ENCODE peak calls at places on chromosomes 13 and 19, in nine cellular contexts. W, E, X, A, I, K, U, R and G are unnamed samples.

GRCh38 chr13:105466376-105466775 is 1069.1 kb downstream of the EFNB2 start:
- DNase-seq in I (no peak), R (no peak), K (no peak), W (no peak), A (no peak), E (no peak), U (no peak), X (no peak), G (no peak)

GRCh38 chr13:20843177-20843576 is 59.4 kb downstream of the XPO4 start:
- DNase-seq in E (no peak), K (no peak), A (no peak), W (no peak), X (no peak), I (peak; percentile 35), R (no peak), U (no peak), G (no peak)

GRCh38 chr13:86446311-86446710 is 647.1 kb upstream of the SLITRK6 start:
- DNase-seq in U (no peak), E (no peak), R (no peak), A (no peak), K (no peak), I (no peak), W (no peak), X (no peak), G (no peak)

GRCh38 chr19:5113101-5113557 is 144.2 kb downstream of the KDM4B start:
- DNase-seq in I (no peak), E (no peak), X (no peak), K (no peak), W (no peak), U (no peak), R (no peak), A (no peak), G (no peak)

GRCh38 chr13:71962126-71962525 is 95.1 kb upstream of the DACH1 start:
- DNase-seq in W (no peak), X (no peak), A (no peak), K (no peak), E (no peak), R (no peak), U (no peak), I (no peak), G (no peak)

GRCh38 chr13:113832631-113833030 is 31.2 kb downstream of the GAS6 start:
- DNase-seq in E (no peak), X (no peak), K (no peak), A (no peak), U (no peak), I (no peak), W (no peak), R (no peak), G (no peak)

GRCh38 chr19:38658462-38659306 is 11.2 kb downstream of the ACTN4 start:
- DNase-seq in E (no peak), I (no peak), R (no peak), A (no peak), U (no peak), X (no peak), W (peak; percentile 80), K (no peak), G (no peak)

GRCh38 chr19:12581100-12581499 is 29.5 kb downstream of the ZNF490 start:
- DNase-seq in A (no peak), X (no peak), W (no peak), E (no peak), I (no peak), R (no peak), U (no peak), K (no peak), G (no peak)

GRCh38 chr13:51148952-51149573 is 38.0 kb upstream of the C13orf42 start:
- DNase-seq in R (no peak), W (peak; percentile 54), A (no peak), E (no peak), X (peak; percentile 38), U (no peak), K (no peak), I (no peak), G (no peak)

GRCh38 chr19:9792191-9793050 is 23.9 kb upstream of the ZNF846 start:
- DNase-seq in I (peak; percentile 96), R (peak; percentile 89), U (peak; percentile 98), A (peak; percentile 81), E (peak; percentile 80), K (peak; percentile 89), X (peak; percentile 85), W (peak; percentile 96), G (peak; percentile 96)

GRCh38 chr13:30915691-30916541 is 9.8 kb downstream of the MEDAG start:
- DNase-seq in A (no peak), R (no peak), E (no peak), I (no peak), U (no peak), K (no peak), W (no peak), X (no peak), G (no peak)

GRCh38 chr13:102905905-102906304 is 60.1 kb downstream of the ERCC5 start:
- DNase-seq in E (no peak), K (no peak), W (no peak), X (no peak), I (no peak), R (no peak), A (no peak), U (no peak), G (no peak)

GRCh38 chr19:55069137-55069858 is 6.3 kb upstream of the RDH13 start:
- DNase-seq in X (no peak), U (no peak), A (no peak), W (peak; percentile 84), E (no peak), I (no peak), K (no peak), R (peak; percentile 12), G (no peak)

GRCh38 chr13:49029570-49029969 is 53.9 kb downstream of the FNDC3A start:
- DNase-seq in E (no peak), U (no peak), I (no peak), A (no peak), K (no peak), R (no peak), W (no peak), X (no peak), G (no peak)

GRCh38 chr13:101570410-101570809 is 117.9 kb downstream of the ITGBL1 start:
- DNase-seq in R (no peak), X (no peak), K (no peak), I (no peak), U (no peak), E (no peak), W (no peak), A (no peak), G (no peak)

GRCh38 chr19:53212703-53213320 is 19.7 kb upstream of the ZNF665 start:
- DNase-seq in W (no peak), A (no peak), X (no peak), E (no peak), I (no peak), K (no peak), U (no peak), R (no peak), G (no peak)

GRCh38 chr13:62846302-62846701 is 1430.7 kb upstream of the PCDH20 start:
- DNase-seq in A (no peak), I (no peak), U (no peak), X (no peak), R (no peak), W (no peak), K (no peak), E (no peak), G (no peak)

GRCh38 chr19:12945479-12946091 is at the start of gene RAD23A:
- DNase-seq in X (peak; percentile 99), I (peak; percentile 99), A (peak; percentile 99), E (peak; percentile 98), W (peak; percentile 97), U (peak; percentile 99), K (peak; percentile 98), R (peak; percentile 98), G (peak; percentile 99)

GRCh38 chr19:46616631-46617322 is 8.1 kb downstream of the PTGIR start:
- DNase-seq in U (no peak), K (peak; percentile 67), E (peak; percentile 39), R (no peak), X (peak; percentile 45), W (no peak), I (peak; percentile 77), A (no peak), G (no peak)

GRCh38 chr19:49468746-49469447 is 5.1 kb upstream of the FLT3LG start:
- DNase-seq in A (peak; percentile 85), I (peak; percentile 92), R (peak; percentile 99), W (peak; percentile 83), X (no peak), K (peak; percentile 83), U (peak; percentile 95), E (peak; percentile 53), G (peak; percentile 95)

GRCh38 chr19:48452255-48452654 is 3.1 kb upstream of the KCNJ14 start:
- DNase-seq in X (no peak), I (no peak), E (no peak), U (no peak), W (no peak), A (no peak), R (no peak), K (no peak), G (no peak)

GRCh38 chr13:51453959-51454703 is 1.3 kb upstream of the INTS6 start:
- DNase-seq in K (peak; percentile 13), E (no peak), A (no peak), I (peak; percentile 40), U (peak; percentile 86), W (peak; percentile 49), X (no peak), R (no peak), G (no peak)

GRCh38 chr19:991174-991931 is 7.2 kb downstream of the WDR18 start:
- DNase-seq in U (no peak), R (peak; percentile 42), A (peak; percentile 54), E (no peak), W (no peak), K (no peak), I (no peak), X (no peak), G (peak; percentile 71)

GRCh38 chr19:16326401-16327130 is 1.9 kb downstream of the KLF2 start:
- DNase-seq in A (peak; percentile 37), K (peak; percentile 56), R (peak; percentile 62), W (peak; percentile 50), E (no peak), U (peak; percentile 88), I (peak; percentile 48), X (no peak), G (peak; percentile 44)

GRCh38 chr13:52651880-52652169 is 811 bp upstream of the SUGT1 start:
- DNase-seq in E (peak; percentile 88), I (no peak), R (no peak), U (no peak), W (no peak), X (no peak), K (no peak), A (no peak), G (no peak)

GRCh38 chr13:42893346-42893745 is 98.7 kb downstream of the EPSTI1 start:
- DNase-seq in U (no peak), R (no peak), X (no peak), A (no peak), W (no peak), E (no peak), K (no peak), I (no peak), G (no peak)

GRCh38 chr19:12959482-12959881 is 2.5 kb upstream of the GADD45GIP1 start:
- DNase-seq in A (no peak), W (no peak), K (no peak), E (no peak), U (no peak), R (no peak), I (no peak), X (no peak), G (no peak)

GRCh38 chr13:19810996-19811881 is 28.5 kb upstream of the PSPC1 start:
- DNase-seq in U (no peak), X (no peak), K (no peak), A (no peak), I (no peak), E (no peak), R (no peak), W (no peak), G (no peak)